ENCODE peak calls at places on chromosomes 2 and 18, in five cellular contexts. W is H1, N is NT2/D1, U is GM12878, X is HepG2. Q is an unnamed sample.

GRCh38 chr2:151481744-151482143 is 72.0 kb downstream of the RIF1 start:
- DNase-seq in W (no peak), X (no peak), U (no peak), N (no peak), Q (no peak)

GRCh38 chr2:127052771-127053691 is 53.9 kb downstream of the BIN1 start:
- DNase-seq in W (no peak), X (no peak), U (no peak), N (no peak), Q (no peak)

GRCh38 chr18:74284501-74285004 is 7.2 kb downstream of the CYB5A start:
- DNase-seq in N (no peak), X (no peak), U (no peak), W (no peak), Q (no peak)

GRCh38 chr2:51032748-51033355 is 920 bp upstream of the NRXN1 start:
- DNase-seq in N (no peak), X (no peak), W (no peak), U (no peak), Q (no peak)

GRCh38 chr2:99974966-99975365 is 167.4 kb downstream of the AFF3 start:
- DNase-seq in N (no peak), U (no peak), W (no peak), X (no peak), Q (no peak)

GRCh38 chr2:241638063-241638660 is 669 bp downstream of the ATG4B start:
- DNase-seq in N (no peak), X (no peak), U (no peak), W (no peak), Q (no peak)

GRCh38 chr18:56107821-56108485 is 520.0 kb upstream of the TCF4 start:
- DNase-seq in X (no peak), U (no peak), N (no peak), W (no peak), Q (no peak)

GRCh38 chr2:101231253-101231652 is 21.4 kb upstream of the CNOT11 start:
- DNase-seq in U (no peak), N (no peak), W (no peak), X (no peak), Q (no peak)

GRCh38 chr2:112001942-112002341 is 53.1 kb upstream of the TMEM87B start:
- DNase-seq in X (no peak), W (no peak), N (no peak), U (no peak), Q (no peak)

GRCh38 chr2:148927010-148927409 is 52.0 kb downstream of the KIF5C start:
- DNase-seq in X (no peak), U (no peak), N (no peak), W (no peak), Q (peak; percentile 25)

GRCh38 chr2:52423111-52423510 is 1344.5 kb upstream of the CHAC2 start:
- DNase-seq in N (no peak), X (no peak), U (no peak), W (no peak), Q (no peak)

GRCh38 chr18:36176177-36176584 is 11.1 kb upstream of the MOCOS start:
- DNase-seq in X (peak; percentile 98), W (no peak), U (no peak), N (no peak), Q (no peak)
- TF ChIP-seq SUZ12 in X (no peak), W (no peak), U (no peak), N (no peak), Q (no peak)

DNA sequence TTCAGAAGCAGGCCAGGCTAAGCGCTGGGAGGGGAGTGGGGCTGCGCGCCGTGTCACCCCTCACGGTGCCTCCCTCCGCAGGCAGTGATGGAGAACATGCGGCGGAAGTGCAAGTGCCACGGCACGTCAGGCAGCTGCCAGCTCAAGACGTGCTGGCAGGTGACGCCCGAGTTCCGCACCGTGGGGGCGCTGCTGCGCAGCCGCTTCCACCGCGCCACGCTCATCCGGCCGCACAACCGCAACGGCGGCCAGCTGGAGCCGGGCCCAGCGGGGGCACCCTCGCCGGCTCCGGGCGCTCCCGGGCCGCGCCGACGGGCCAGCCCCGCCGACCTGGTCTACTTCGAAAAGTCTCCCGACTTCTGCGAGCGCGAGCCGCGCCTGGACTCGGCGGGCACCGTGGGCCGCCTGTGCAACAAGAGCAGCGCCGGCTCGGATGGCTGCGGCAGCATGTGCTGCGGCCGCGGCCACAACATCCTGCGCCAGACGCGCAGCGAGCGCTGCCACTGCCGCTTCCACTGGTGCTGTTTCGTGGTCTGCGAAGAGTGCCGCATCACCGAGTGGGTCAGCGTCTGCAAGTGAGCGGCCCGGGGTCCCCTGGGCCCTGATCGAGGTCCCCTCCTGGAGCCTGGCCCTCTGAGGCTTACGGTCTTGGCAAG is 12.2 kb downstream of the WNT10A start:
- DNase-seq in N (no peak), W (no peak), U (peak; percentile 80), X (peak; percentile 32), Q (peak; percentile 61)
- TF ChIP-seq SUZ12 in N (peak; percentile 85), W (peak; percentile 100), U (no peak), X (no peak), Q (no peak)

DNA sequence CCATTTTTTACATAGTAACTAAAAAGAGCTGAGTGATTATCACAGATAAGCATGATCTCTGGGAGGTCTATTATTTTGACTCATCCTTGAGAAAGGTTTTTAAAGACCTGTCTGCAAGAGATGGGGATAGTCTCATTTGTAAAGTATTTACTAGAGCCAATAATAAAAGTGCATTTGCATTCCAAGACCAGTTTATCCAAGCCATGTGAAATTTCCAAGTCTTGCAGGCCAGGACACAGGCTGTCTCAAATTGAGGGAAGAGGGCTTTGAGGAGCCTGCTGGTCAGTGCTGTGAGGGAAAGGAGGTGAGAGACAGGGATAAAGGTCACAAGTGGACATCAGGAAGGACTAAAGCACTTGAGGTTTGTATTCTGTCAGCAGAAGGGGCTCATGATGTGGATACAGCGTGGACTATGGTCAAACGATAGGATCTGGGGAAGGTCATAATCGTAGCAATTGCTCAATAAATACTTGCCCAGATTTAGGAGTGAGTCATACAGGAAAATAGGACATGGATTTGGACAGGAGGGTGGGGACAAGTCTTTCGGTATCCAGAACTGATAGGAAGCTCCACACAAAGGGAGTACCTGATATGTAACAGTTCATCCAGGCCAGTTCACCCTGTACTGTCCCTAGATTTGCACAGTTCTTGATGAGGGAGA is 6.6 kb upstream of the CDH2 start:
- DNase-seq in U (no peak), W (no peak), X (peak; percentile 82), N (no peak), Q (no peak)
- TF ChIP-seq SUZ12 in U (no peak), W (no peak), X (no peak), N (no peak), Q (no peak)

GRCh38 chr2:181781082-181781786 is 100.9 kb upstream of the NEUROD1 start:
- DNase-seq in X (no peak), U (no peak), W (no peak), N (no peak), Q (peak; percentile 20)
- TF ChIP-seq SUZ12 in X (no peak), U (no peak), W (no peak), N (no peak), Q (no peak)

GRCh38 chr2:71603851-71604708 is 150.7 kb downstream of the DYSF start:
- DNase-seq in X (no peak), N (no peak), U (no peak), W (no peak), Q (no peak)
- TF ChIP-seq SUZ12 in X (no peak), N (no peak), U (no peak), W (no peak), Q (no peak)

GRCh38 chr2:136214284-136214683 is 96.3 kb upstream of the CXCR4 start:
- DNase-seq in W (no peak), X (peak; percentile 15), U (no peak), N (no peak), Q (no peak)
- TF ChIP-seq SUZ12 in W (no peak), X (no peak), U (no peak), N (no peak), Q (no peak)

DNA sequence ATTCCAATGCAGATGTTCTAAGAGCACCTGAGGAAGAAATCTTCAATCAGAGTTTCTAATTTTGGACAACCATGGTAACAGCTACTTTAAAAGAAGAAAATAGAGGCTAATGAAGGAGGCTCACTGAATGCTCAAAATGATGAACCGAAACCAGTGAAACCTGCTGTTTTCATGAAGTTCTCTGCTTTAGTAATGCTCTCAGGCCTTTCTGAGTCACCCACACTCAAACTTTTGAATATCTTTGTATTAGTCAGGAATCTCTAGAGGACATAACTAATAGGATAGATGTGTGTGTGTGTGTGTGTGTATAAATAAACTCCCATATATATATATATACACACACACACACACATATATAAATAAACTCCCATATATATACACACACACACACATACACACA is 76.9 kb upstream of the RIT2 start:
- DNase-seq in N (no peak), U (no peak), X (no peak), W (no peak), Q (no peak)
- TF ChIP-seq SUZ12 in N (no peak), U (no peak), X (no peak), W (no peak), Q (no peak)

DNA sequence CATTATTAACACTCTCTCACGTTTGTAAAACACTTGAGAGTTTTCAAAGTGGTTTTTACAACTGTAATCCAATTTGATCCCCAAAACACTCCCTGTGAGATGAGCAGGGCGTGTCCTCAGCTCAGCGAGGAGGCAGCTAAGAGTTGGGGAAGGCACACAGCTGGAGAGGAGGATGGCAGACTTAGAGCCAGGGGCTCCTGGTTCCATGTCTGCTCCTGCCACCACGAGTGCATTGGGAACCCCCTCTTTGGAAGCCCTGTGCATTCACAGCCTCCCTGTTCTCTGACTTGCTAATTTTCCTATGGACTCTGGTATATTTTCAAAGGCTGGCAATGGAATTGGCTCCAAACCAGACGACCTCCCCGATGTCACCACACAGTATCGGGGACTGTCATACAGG is 97.5 kb downstream of the PLB1 start:
- DNase-seq in U (no peak), X (no peak), N (no peak), W (no peak), Q (no peak)
- TF ChIP-seq SUZ12 in U (no peak), X (no peak), N (no peak), W (no peak), Q (no peak)